ENCODE peak calls at places on chromosomes 4 and X, in five cellular contexts. One of them, this sample, is unnamed.
A peak's percentile ranks its signal among the peaks of the same experiment; 100 is the strongest.

GRCh38 chrX:135522132-135522530 is 1.7 kb downstream of the INTS6L start:
- DNase-seq in GDM1: no peak
- DNase-seq in activated naive CD8-positive, alpha-beta T cell treated with anti-CD3 and anti-CD28 coated beads, Interleukin-2, amount 10 ng/mL, durations not matched to agents 7 days and 5 days: no peak
- DNase-seq in activated naive CD4-positive, alpha-beta T cell: no peak
- DNase-seq in endothelial cell: no peak
- DNase-seq in this sample: no peak

GRCh38 chr4:189600598-189601435 is 339.9 kb upstream of the FRG1 start:
- DNase-seq in GDM1: no peak
- DNase-seq in activated naive CD8-positive, alpha-beta T cell treated with anti-CD3 and anti-CD28 coated beads, Interleukin-2, amount 10 ng/mL, durations not matched to agents 7 days and 5 days: no peak
- DNase-seq in activated naive CD4-positive, alpha-beta T cell: no peak
- DNase-seq in endothelial cell: no peak
- DNase-seq in this sample: no peak

GRCh38 chr4:121696140-121696640 is 590 bp downstream of the ANXA5 start:
- DNase-seq in GDM1: no peak
- DNase-seq in activated naive CD8-positive, alpha-beta T cell treated with anti-CD3 and anti-CD28 coated beads, Interleukin-2, amount 10 ng/mL, durations not matched to agents 7 days and 5 days: peak; percentile 57
- DNase-seq in activated naive CD4-positive, alpha-beta T cell: peak; percentile 4
- DNase-seq in endothelial cell: peak; percentile 49
- DNase-seq in this sample: no peak

GRCh38 chr4:86927843-86928395 is 6.9 kb upstream of the AFF1 start:
- DNase-seq in GDM1: no peak
- DNase-seq in activated naive CD8-positive, alpha-beta T cell treated with anti-CD3 and anti-CD28 coated beads, Interleukin-2, amount 10 ng/mL, durations not matched to agents 7 days and 5 days: no peak
- DNase-seq in activated naive CD4-positive, alpha-beta T cell: no peak
- DNase-seq in endothelial cell: no peak
- DNase-seq in this sample: no peak

GRCh38 chrX:10569946-10570345 is 50.4 kb downstream of the MID1 start:
- DNase-seq in GDM1: no peak
- DNase-seq in activated naive CD8-positive, alpha-beta T cell treated with anti-CD3 and anti-CD28 coated beads, Interleukin-2, amount 10 ng/mL, durations not matched to agents 7 days and 5 days: no peak
- DNase-seq in activated naive CD4-positive, alpha-beta T cell: no peak
- DNase-seq in endothelial cell: no peak
- DNase-seq in this sample: no peak

GRCh38 chrX:148601034-148601433 is 100.6 kb downstream of the AFF2 start:
- DNase-seq in GDM1: no peak
- DNase-seq in activated naive CD8-positive, alpha-beta T cell treated with anti-CD3 and anti-CD28 coated beads, Interleukin-2, amount 10 ng/mL, durations not matched to agents 7 days and 5 days: no peak
- DNase-seq in activated naive CD4-positive, alpha-beta T cell: no peak
- DNase-seq in endothelial cell: no peak
- DNase-seq in this sample: no peak

GRCh38 chrX:1052021-1052420 is 160.4 kb downstream of the CRLF2 start:
- DNase-seq in GDM1: no peak
- DNase-seq in activated naive CD8-positive, alpha-beta T cell treated with anti-CD3 and anti-CD28 coated beads, Interleukin-2, amount 10 ng/mL, durations not matched to agents 7 days and 5 days: no peak
- DNase-seq in activated naive CD4-positive, alpha-beta T cell: no peak
- DNase-seq in endothelial cell: no peak
- DNase-seq in this sample: no peak

GRCh38 chr4:78784255-78784654 is 8.1 kb downstream of the BMP2K start:
- DNase-seq in GDM1: no peak
- DNase-seq in activated naive CD8-positive, alpha-beta T cell treated with anti-CD3 and anti-CD28 coated beads, Interleukin-2, amount 10 ng/mL, durations not matched to agents 7 days and 5 days: no peak
- DNase-seq in activated naive CD4-positive, alpha-beta T cell: no peak
- DNase-seq in endothelial cell: no peak
- DNase-seq in this sample: no peak

GRCh38 chr4:55347610-55348228 is 1.7 kb downstream of the SRD5A3 start:
- DNase-seq in GDM1: no peak
- DNase-seq in activated naive CD8-positive, alpha-beta T cell treated with anti-CD3 and anti-CD28 coated beads, Interleukin-2, amount 10 ng/mL, durations not matched to agents 7 days and 5 days: no peak
- DNase-seq in activated naive CD4-positive, alpha-beta T cell: no peak
- DNase-seq in endothelial cell: no peak
- DNase-seq in this sample: no peak

GRCh38 chrX:11239230-11239629 is 54.0 kb upstream of the AMELX start:
- DNase-seq in GDM1: no peak
- DNase-seq in activated naive CD8-positive, alpha-beta T cell treated with anti-CD3 and anti-CD28 coated beads, Interleukin-2, amount 10 ng/mL, durations not matched to agents 7 days and 5 days: no peak
- DNase-seq in activated naive CD4-positive, alpha-beta T cell: no peak
- DNase-seq in endothelial cell: no peak
- DNase-seq in this sample: no peak

GRCh38 chr4:99126376-99126775 is 17.7 kb downstream of the ADH4 start:
- DNase-seq in GDM1: no peak
- DNase-seq in activated naive CD8-positive, alpha-beta T cell treated with anti-CD3 and anti-CD28 coated beads, Interleukin-2, amount 10 ng/mL, durations not matched to agents 7 days and 5 days: no peak
- DNase-seq in activated naive CD4-positive, alpha-beta T cell: no peak
- DNase-seq in endothelial cell: no peak
- DNase-seq in this sample: no peak

GRCh38 chr4:66235876-66236275 is 565.6 kb upstream of the EPHA5 start:
- DNase-seq in GDM1: no peak
- DNase-seq in activated naive CD8-positive, alpha-beta T cell treated with anti-CD3 and anti-CD28 coated beads, Interleukin-2, amount 10 ng/mL, durations not matched to agents 7 days and 5 days: no peak
- DNase-seq in activated naive CD4-positive, alpha-beta T cell: no peak
- DNase-seq in endothelial cell: no peak
- DNase-seq in this sample: no peak

GRCh38 chrX:78514852-78515251 is 144.3 kb downstream of the RTL3 start:
- DNase-seq in GDM1: no peak
- DNase-seq in activated naive CD8-positive, alpha-beta T cell treated with anti-CD3 and anti-CD28 coated beads, Interleukin-2, amount 10 ng/mL, durations not matched to agents 7 days and 5 days: no peak
- DNase-seq in activated naive CD4-positive, alpha-beta T cell: no peak
- DNase-seq in endothelial cell: no peak
- DNase-seq in this sample: no peak

GRCh38 chr4:88964450-88964849 is 92.5 kb downstream of the FAM13A start:
- DNase-seq in GDM1: no peak
- DNase-seq in activated naive CD8-positive, alpha-beta T cell treated with anti-CD3 and anti-CD28 coated beads, Interleukin-2, amount 10 ng/mL, durations not matched to agents 7 days and 5 days: no peak
- DNase-seq in activated naive CD4-positive, alpha-beta T cell: no peak
- DNase-seq in endothelial cell: no peak
- DNase-seq in this sample: no peak

GRCh38 chr4:69060651-69061308 is 35.5 kb upstream of the UGT2B7 start:
- DNase-seq in GDM1: no peak
- DNase-seq in activated naive CD8-positive, alpha-beta T cell treated with anti-CD3 and anti-CD28 coated beads, Interleukin-2, amount 10 ng/mL, durations not matched to agents 7 days and 5 days: no peak
- DNase-seq in activated naive CD4-positive, alpha-beta T cell: no peak
- DNase-seq in endothelial cell: no peak
- DNase-seq in this sample: no peak

GRCh38 chrX:152639426-152639825 is 1.7 kb downstream of the GABRQ start:
- DNase-seq in GDM1: no peak
- DNase-seq in activated naive CD8-positive, alpha-beta T cell treated with anti-CD3 and anti-CD28 coated beads, Interleukin-2, amount 10 ng/mL, durations not matched to agents 7 days and 5 days: no peak
- DNase-seq in activated naive CD4-positive, alpha-beta T cell: no peak
- DNase-seq in endothelial cell: no peak
- DNase-seq in this sample: no peak

GRCh38 chr4:87758278-87758677 is 41.1 kb upstream of the IBSP start:
- DNase-seq in GDM1: no peak
- DNase-seq in activated naive CD8-positive, alpha-beta T cell treated with anti-CD3 and anti-CD28 coated beads, Interleukin-2, amount 10 ng/mL, durations not matched to agents 7 days and 5 days: no peak
- DNase-seq in activated naive CD4-positive, alpha-beta T cell: no peak
- DNase-seq in endothelial cell: no peak
- DNase-seq in this sample: no peak

GRCh38 chr4:106993846-106994245 is 42.3 kb downstream of the DKK2 start:
- DNase-seq in GDM1: no peak
- DNase-seq in activated naive CD8-positive, alpha-beta T cell treated with anti-CD3 and anti-CD28 coated beads, Interleukin-2, amount 10 ng/mL, durations not matched to agents 7 days and 5 days: no peak
- DNase-seq in activated naive CD4-positive, alpha-beta T cell: no peak
- DNase-seq in endothelial cell: no peak
- DNase-seq in this sample: no peak

GRCh38 chr4:95637047-95637600 is 88.4 kb upstream of the UNC5C start:
- DNase-seq in GDM1: no peak
- DNase-seq in activated naive CD8-positive, alpha-beta T cell treated with anti-CD3 and anti-CD28 coated beads, Interleukin-2, amount 10 ng/mL, durations not matched to agents 7 days and 5 days: no peak
- DNase-seq in activated naive CD4-positive, alpha-beta T cell: no peak
- DNase-seq in endothelial cell: peak; percentile 28
- DNase-seq in this sample: no peak

GRCh38 chrX:103215768-103216085 is 819 bp downstream of the BEX4 start:
- DNase-seq in GDM1: peak; percentile 37
- DNase-seq in activated naive CD8-positive, alpha-beta T cell treated with anti-CD3 and anti-CD28 coated beads, Interleukin-2, amount 10 ng/mL, durations not matched to agents 7 days and 5 days: no peak
- DNase-seq in activated naive CD4-positive, alpha-beta T cell: no peak
- DNase-seq in endothelial cell: no peak
- DNase-seq in this sample: no peak

GRCh38 chr4:176566769-176567168 is 226.0 kb downstream of the VEGFC start:
- DNase-seq in GDM1: no peak
- DNase-seq in activated naive CD8-positive, alpha-beta T cell treated with anti-CD3 and anti-CD28 coated beads, Interleukin-2, amount 10 ng/mL, durations not matched to agents 7 days and 5 days: no peak
- DNase-seq in activated naive CD4-positive, alpha-beta T cell: no peak
- DNase-seq in endothelial cell: no peak
- DNase-seq in this sample: no peak

This sample was measured in NCI-H1694 treated with DMSO at 0.1 percent for 48 hours.